ENCODE peak calls at places on chromosomes 13 and 19, in seven cellular contexts. V is esophagus squamous epithelium, J is testis, G is sigmoid colon, I is thoracic aorta, Y is gastrocnemius medialis, W is cardiac muscle cell. P is an unnamed sample.

GRCh38 chr13:49063526-49063925 is 87.8 kb downstream of the FNDC3A start:
- DNase-seq in W (no peak), Y (no peak), G (no peak), J (no peak), I (no peak), V (no peak), P (no peak)

GRCh38 chr13:74571811-74572210 is 437.6 kb upstream of the KLF12 start:
- DNase-seq in I (no peak), J (no peak), G (no peak), Y (no peak), V (no peak), W (no peak), P (no peak)

GRCh38 chr13:75222031-75222430 is 259.9 kb downstream of the TBC1D4 start:
- DNase-seq in W (no peak), G (no peak), I (no peak), J (no peak), V (no peak), Y (no peak), P (no peak)

GRCh38 chr13:75139291-75139690 is 342.7 kb downstream of the TBC1D4 start:
- DNase-seq in G (no peak), I (no peak), J (no peak), Y (no peak), W (no peak), V (no peak), P (no peak)

GRCh38 chr19:10219678-10220077 is 11.5 kb downstream of the S1PR2 start:
- DNase-seq in V (no peak), Y (no peak), W (no peak), I (no peak), G (no peak), J (no peak), P (no peak)

GRCh38 chr13:30346789-30347167 is 39.4 kb upstream of the KATNAL1 start:
- DNase-seq in I (no peak), W (no peak), J (no peak), Y (no peak), V (no peak), G (no peak), P (no peak)

GRCh38 chr13:79141082-79141481 is 265.0 kb downstream of the RBM26 start:
- DNase-seq in W (no peak), I (no peak), Y (no peak), V (no peak), J (no peak), G (no peak), P (no peak)

GRCh38 chr19:51948979-51949378 is 21.7 kb downstream of the ZNF613 start:
- DNase-seq in G (no peak), Y (no peak), W (no peak), J (peak; percentile 91), I (no peak), V (no peak), P (no peak)

GRCh38 chr13:43986395-43986794 is 106.7 kb downstream of the LACC1 start:
- DNase-seq in G (no peak), J (no peak), Y (no peak), I (no peak), W (peak; percentile 71), V (no peak), P (no peak)

GRCh38 chr13:62502606-62503005 is 1087.0 kb upstream of the PCDH20 start:
- DNase-seq in J (no peak), G (no peak), I (no peak), W (no peak), Y (no peak), V (no peak), P (no peak)

GRCh38 chr13:94550030-94550738 is 45.8 kb downstream of the TGDS start:
- DNase-seq in W (no peak), V (no peak), G (no peak), Y (no peak), J (no peak), I (no peak), P (no peak)

DNA sequence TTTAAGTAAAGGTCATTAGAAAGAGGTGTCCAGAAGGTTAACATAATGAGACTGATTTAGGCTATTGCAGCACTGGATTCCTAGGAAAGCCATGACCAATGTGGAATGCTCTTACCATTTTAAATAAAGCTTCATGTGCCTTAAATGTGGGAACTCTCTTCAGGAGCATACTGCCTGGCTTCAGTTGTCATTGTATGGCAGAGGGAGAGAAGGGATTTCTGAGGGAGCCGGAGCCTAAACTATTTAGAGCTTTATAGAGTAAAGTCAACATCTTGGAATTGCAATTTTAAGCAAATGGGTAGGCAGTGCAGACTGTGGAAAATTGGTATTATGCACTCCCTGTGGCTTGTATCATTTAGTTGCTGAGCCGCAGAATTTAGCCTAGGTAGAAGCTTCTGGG is 2041.4 kb downstream of the PCDH9 start:
- DNase-seq in W (no peak), G (no peak), Y (no peak), J (no peak), V (no peak), I (no peak), P (no peak)
- H3K27ac ChIP-seq in W (no peak overlapping the region), G (no peak overlapping the region), Y (no peak overlapping the region), J (no peak overlapping the region), V (no peak overlapping the region), I (no peak overlapping the region), P (no peak overlapping the region)

GRCh38 chr13:80338781-80339577 is 1.9 kb downstream of the SPRY2 start:
- DNase-seq in W (peak; percentile 86), I (peak; percentile 63), V (peak; percentile 6), G (peak; percentile 85), Y (peak; percentile 79), J (peak; percentile 72), P (no peak)
- H3K4me3 ChIP-seq in W (peak overlapping the region; percentile 98), I (peak overlapping the region; percentile 82), V (peak overlapping the region; percentile 84), G (peak overlapping the region; percentile 63), Y (peak overlapping the region; percentile 93), J (peak overlapping the region; percentile 74), P (peak overlapping the region; percentile 37)

GRCh38 chr13:28273919-28274318 is 135.6 kb downstream of the PAN3 start:
- DNase-seq in G (no peak), I (no peak), V (no peak), J (no peak), Y (no peak), W (no peak), P (no peak)
- H3K36me3 ChIP-seq in G (peaks cover 66% of the 10 kb centered on the region), I (peaks cover 6% of the 10 kb centered on the region), V (peaks cover 8% of the 10 kb centered on the region), J (no peaks in the 10 kb centered on the region), Y (no peaks in the 10 kb centered on the region), W (peaks cover 9% of the 10 kb centered on the region), P (no peaks in the 10 kb centered on the region)

GRCh38 chr19:14375055-14375581 is 6.1 kb upstream of the ADGRE5 start:
- DNase-seq in J (no peak), G (peak; percentile 77), Y (peak; percentile 48), W (no peak), I (no peak), V (peak; percentile 50), P (peak; percentile 90)
- H3K27ac ChIP-seq in J (peak overlapping the region; percentile 66), G (peak overlapping the region; percentile 75), Y (peak overlapping the region; percentile 84), W (peak overlapping the region; percentile 94), I (peak overlapping the region; percentile 92), V (peak overlapping the region; percentile 89), P (peak overlapping the region; percentile 99)

GRCh38 chr19:4327877-4328242 is 10.8 kb downstream of the STAP2 start:
- DNase-seq in I (no peak), W (no peak), G (no peak), J (no peak), V (no peak), Y (no peak), P (no peak)

GRCh38 chr19:4328243-4328990 is 10.2 kb downstream of the STAP2 start:
- DNase-seq in W (peak; percentile 99), J (peak; percentile 89), I (no peak), Y (peak; percentile 90), G (peak; percentile 99), V (peak; percentile 97), P (peak; percentile 93)

GRCh38 chr19:4326837-4327251 is 11.8 kb downstream of the STAP2 start:
- DNase-seq in Y (no peak), I (no peak), W (peak; percentile 52), G (no peak), V (no peak), J (no peak), P (no peak)

GRCh38 chr19:4327252-4327876 is 11.3 kb downstream of the STAP2 start:
- DNase-seq in W (peak; percentile 93), Y (peak; percentile 51), I (no peak), G (peak; percentile 89), J (peak; percentile 62), V (peak; percentile 50), P (peak; percentile 59)

DNA sequence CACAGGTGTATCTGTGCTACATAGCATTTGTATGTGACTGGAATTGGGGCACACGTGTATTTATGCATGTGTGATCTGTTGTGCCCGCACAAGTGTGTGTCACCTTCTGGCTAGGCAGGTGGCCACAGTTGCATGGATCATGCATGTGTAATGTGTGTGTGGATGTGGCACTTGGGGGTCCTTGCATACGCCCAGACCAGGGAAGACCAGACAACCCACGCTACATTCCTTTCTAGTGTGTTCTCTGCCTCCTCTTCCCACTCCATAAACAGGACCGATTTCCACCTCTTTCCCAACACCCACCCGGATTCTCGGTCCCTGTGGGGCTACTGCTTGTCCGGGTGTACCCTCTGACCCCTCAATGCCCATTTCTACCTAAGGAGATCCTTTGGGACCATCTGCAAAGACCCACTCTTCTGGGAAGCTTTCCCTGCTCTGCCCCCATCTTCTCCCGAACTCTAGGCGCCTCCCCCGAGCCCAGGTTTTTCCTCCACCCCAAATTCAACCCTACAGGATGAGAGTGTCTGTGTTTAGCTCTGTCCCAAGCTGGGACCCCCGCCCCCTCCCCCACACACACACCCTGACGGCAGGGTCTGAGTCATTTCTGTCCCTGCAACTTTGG is 12.3 kb downstream of the STAP2 start:
- DNase-seq in I (no peak), G (no peak), W (no peak), V (no peak), J (no peak), Y (no peak), P (no peak)
- H3K4me3 ChIP-seq in I (no peak overlapping the region), G (no peak overlapping the region), W (no peak overlapping the region), V (no peak overlapping the region), J (no peak overlapping the region), Y (no peak overlapping the region), P (no peak overlapping the region)

DNA sequence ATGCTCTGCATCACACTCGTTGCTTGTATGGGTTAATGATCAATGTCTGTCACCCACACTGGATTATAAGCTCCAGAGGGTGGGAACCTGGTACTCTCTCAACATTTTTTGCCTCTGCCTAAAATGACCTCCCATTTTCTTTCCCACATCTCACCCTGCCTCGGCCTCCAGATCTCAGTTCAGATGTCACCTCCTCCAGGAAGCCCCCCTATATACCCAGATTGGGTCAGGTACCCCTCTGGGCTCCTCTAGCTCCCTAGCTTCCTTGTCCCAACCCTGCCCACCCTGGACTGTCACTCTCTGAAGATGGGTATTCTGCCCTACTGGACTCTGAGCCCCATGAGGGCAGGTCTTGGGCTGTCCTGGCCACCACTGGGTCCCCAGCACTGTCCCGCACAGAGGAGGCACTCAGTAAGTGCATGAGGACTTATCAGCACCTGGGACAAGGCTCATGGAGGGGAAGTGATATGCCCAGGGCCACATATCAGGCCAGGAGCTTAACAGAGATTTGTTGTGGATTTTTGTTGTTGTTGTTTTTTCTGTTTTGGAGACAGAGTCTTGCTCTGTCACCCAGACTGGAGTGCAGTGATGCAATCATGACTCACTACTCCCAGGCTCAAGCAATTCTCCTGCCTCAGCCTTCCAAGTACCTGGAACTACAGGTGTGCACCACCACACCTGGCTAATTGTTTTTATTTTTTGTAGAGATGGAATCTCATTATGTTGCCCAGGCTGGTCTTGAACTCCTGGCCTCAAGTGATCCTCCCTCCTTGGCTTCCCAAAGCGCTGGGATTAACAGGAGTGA is 23.8 kb downstream of the PRKD2 start:
- DNase-seq in Y (no peak), J (no peak), V (no peak), G (no peak), W (no peak), I (no peak), P (no peak)
- H3K36me3 ChIP-seq in Y (no peaks in the 10 kb centered on the region), J (no peaks in the 10 kb centered on the region), V (peaks cover 82% of the 10 kb centered on the region), G (peaks cover 95% of the 10 kb centered on the region), W (peaks cover 41% of the 10 kb centered on the region), I (peaks cover 72% of the 10 kb centered on the region), P (peaks cover 63% of the 10 kb centered on the region)

P was measured in naive thymus-derived CD4-positive, alpha-beta T cell.